ENCODE peak calls at places on chromosomes 5 and 9, in five cellular contexts. T is transverse colon, K is ovary, I is suprapubic skin, X is uterus. C is an unnamed sample.

GRCh38 chr5:103224118-103224893 is 34.3 kb upstream of the MACIR start:
- DNase-seq in K (no peak), T (peak), X (no peak), I (no peak), C (peak)

GRCh38 chr5:176809544-176810083 is 745 bp upstream of the UNC5A start:
- DNase-seq in X (no peak), T (no peak), K (no peak), I (no peak), C (no peak)

GRCh38 chr5:133361922-133362321 is 250.4 kb downstream of the FSTL4 start:
- DNase-seq in I (no peak), X (no peak), T (no peak), K (no peak), C (no peak)

GRCh38 chr9:1460143-1460769 is 410.1 kb downstream of the DMRT2 start:
- DNase-seq in T (peak), K (no peak), X (no peak), I (no peak), C (no peak)

GRCh38 chr5:151480384-151480783 is 33.0 kb downstream of the SLC36A1 start:
- DNase-seq in K (no peak), T (peak), I (no peak), X (no peak), C (no peak)

GRCh38 chr5:72619251-72619650 is 112.0 kb upstream of the ZNF366 start:
- DNase-seq in X (no peak), I (no peak), T (no peak), K (no peak), C (no peak)

GRCh38 chr9:105132576-105132975 is 111.9 kb upstream of the SLC44A1 start:
- DNase-seq in X (no peak), I (no peak), K (no peak), T (no peak), C (no peak)

GRCh38 chr5:173753307-173754168 is 134.6 kb upstream of the CPEB4 start:
- DNase-seq in I (no peak), X (no peak), K (no peak), T (no peak), C (no peak)

GRCh38 chr9:6915635-6916034 is 157.9 kb downstream of the KDM4C start:
- DNase-seq in X (no peak), K (no peak), I (no peak), T (no peak), C (no peak)

GRCh38 chr5:67453526-67453925 is 256.9 kb upstream of the CD180 start:
- DNase-seq in K (no peak), T (no peak), I (no peak), X (no peak), C (no peak)

DNA sequence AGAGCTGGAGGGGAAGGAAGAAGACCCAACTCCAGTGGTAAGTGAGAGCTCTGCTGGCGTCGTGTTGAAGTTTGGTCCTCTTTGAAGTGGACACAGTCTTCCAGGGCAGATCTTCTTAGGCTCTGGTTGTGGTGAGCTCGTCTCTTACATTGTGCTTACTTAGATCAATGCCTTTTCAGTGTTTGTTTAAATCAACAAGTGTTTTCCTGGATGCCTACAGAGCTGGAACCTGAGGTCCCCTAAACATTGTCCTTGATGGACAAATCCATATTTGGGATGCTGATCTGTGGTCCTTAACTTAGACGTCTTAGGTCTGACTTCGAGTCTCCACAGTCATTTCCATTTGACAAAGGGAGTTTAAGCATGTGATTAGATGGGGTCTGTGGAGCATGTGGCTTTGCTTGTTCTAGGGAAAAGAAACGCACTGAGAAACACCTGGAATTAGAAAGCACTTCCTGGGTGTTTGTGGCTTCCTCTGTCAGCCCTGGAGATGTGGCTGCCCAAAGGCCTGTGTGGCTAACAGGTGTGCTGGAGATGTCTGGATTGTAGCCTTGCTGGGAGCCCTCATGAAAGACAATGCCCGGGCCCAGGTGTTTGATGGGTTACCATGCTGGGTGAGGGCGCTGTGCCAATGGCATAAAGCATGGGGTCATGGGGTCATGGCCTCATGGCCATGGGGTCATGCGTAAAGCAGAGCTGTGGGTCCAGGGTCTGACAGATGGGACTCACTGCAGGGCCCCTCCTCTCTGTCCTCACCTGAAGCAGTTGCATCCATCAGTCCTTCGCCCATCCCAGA is 21.4 kb downstream of the ANKRD33B start:
- DNase-seq in K (no peak), I (no peak), X (no peak), T (no peak), C (no peak)
- TF ChIP-seq POLR2A in K (no peak), I (no peak), X (no peak), T (no peak), C (no peak)

GRCh38 chr9:111915425-111915758 is 18.8 kb downstream of the UGCG start:
- DNase-seq in T (no peak), K (no peak), X (no peak), I (no peak), C (no peak)

GRCh38 chr9:111914749-111915424 is 18.3 kb downstream of the UGCG start:
- DNase-seq in K (no peak), X (no peak), T (no peak), I (no peak), C (no peak)

GRCh38 chr9:111917201-111917600 is 20.6 kb downstream of the UGCG start:
- DNase-seq in X (no peak), I (no peak), T (no peak), K (no peak), C (no peak)

GRCh38 chr9:111917980-111918379 is 21.4 kb downstream of the UGCG start:
- DNase-seq in I (no peak), K (no peak), X (no peak), T (no peak), C (no peak)

DNA sequence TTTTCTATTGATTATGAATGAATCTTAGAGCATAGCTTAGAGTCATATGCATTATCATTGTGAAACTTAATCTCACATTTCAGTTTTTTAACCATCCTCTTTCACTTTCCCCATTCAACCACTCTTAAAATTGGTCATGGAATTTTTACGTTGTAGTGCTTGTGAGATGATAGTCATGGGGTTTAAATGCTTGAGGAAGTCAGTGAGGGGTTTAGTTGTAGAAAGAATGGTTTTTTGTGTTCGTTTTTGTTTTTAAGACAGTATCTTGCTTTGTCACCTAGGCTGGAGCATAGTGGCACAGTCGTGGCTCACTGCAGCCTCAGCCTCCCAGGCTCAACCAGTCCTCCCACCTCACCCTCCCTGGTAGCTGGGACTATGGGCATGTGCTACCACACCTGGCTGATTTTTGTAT is 19.6 kb downstream of the UGCG start:
- DNase-seq in K (no peak), X (no peak), I (no peak), T (no peak), C (no peak)
- H3K27ac ChIP-seq in K (no peak), X (no peak), I (no peak), T (peak), C (no peak)

GRCh38 chr9:92327283-92327850 is 1.6 kb downstream of the CENPP start:
- DNase-seq in X (no peak), K (no peak), T (no peak), I (no peak), C (no peak)
- H3K4me3 ChIP-seq in X (no peak), K (no peak), T (no peak), I (no peak), C (no peak)

GRCh38 chr5:178215263-178216002 is 11.1 kb downstream of the HNRNPAB start:
- DNase-seq in X (no peak), I (no peak), T (peak), K (no peak), C (no peak)
- TF ChIP-seq POLR2A in X (no peak), I (no peak), T (peak), K (no peak), C (no peak)

GRCh38 chr5:141518616-141519015 is 29.7 kb downstream of the PCDHGC5 start:
- DNase-seq in I (no peak), K (no peak), T (no peak), X (no peak), C (no peak)

GRCh38 chr5:141521244-141521781 is 32.4 kb downstream of the PCDHGC5 start:
- DNase-seq in X (no peak), K (no peak), I (no peak), T (peak), C (no peak)

GRCh38 chr5:141517321-141517720 is 28.4 kb downstream of the PCDHGC5 start:
- DNase-seq in X (no peak), K (no peak), T (no peak), I (no peak), C (no peak)

GRCh38 chr5:141517902-141518610 is 29.2 kb downstream of the PCDHGC5 start:
- DNase-seq in X (no peak), T (no peak), K (no peak), I (no peak), C (no peak)

GRCh38 chr5:141519605-141520288 is 30.9 kb downstream of the PCDHGC5 start:
- DNase-seq in K (no peak), X (no peak), T (no peak), I (no peak), C (no peak)
- H3K27ac ChIP-seq in K (no peak), X (no peak), T (peak), I (peak), C (peak)

GRCh38 chr5:17212996-17213395 is 4.4 kb upstream of the BASP1 start:
- DNase-seq in K (no peak), I (no peak), X (no peak), T (no peak), C (no peak)

GRCh38 chr5:17216176-17216973 is 1.1 kb upstream of the BASP1 start:
- DNase-seq in K (peak), X (peak), T (peak), I (peak), C (peak)

GRCh38 chr5:17212210-17212609 is 5.2 kb upstream of the BASP1 start:
- DNase-seq in T (no peak), I (no peak), X (no peak), K (no peak), C (no peak)

GRCh38 chr5:17216974-17217325 is 481 bp upstream of the BASP1 start:
- DNase-seq in T (no peak), I (no peak), X (peak), K (peak), C (no peak)

GRCh38 chr5:17213938-17214337 is 3.5 kb upstream of the BASP1 start:
- DNase-seq in K (no peak), X (no peak), I (no peak), T (no peak), C (no peak)
- H3K4me3 ChIP-seq in K (no peak), X (no peak), I (no peak), T (no peak), C (no peak)

GRCh38 chr9:127929044-127929979 is 1.3 kb downstream of the PIP5KL1 start:
- DNase-seq in I (no peak), X (no peak), T (no peak), K (no peak), C (no peak)

GRCh38 chr9:127927457-127928231 is 2.9 kb downstream of the PIP5KL1 start:
- DNase-seq in K (no peak), I (no peak), T (peak), X (no peak), C (peak)

GRCh38 chr9:127928232-127929043 is 2.1 kb downstream of the PIP5KL1 start:
- DNase-seq in X (no peak), K (no peak), T (no peak), I (no peak), C (no peak)

GRCh38 chr9:127931092-127931881 is 710 bp upstream of the PIP5KL1 start:
- DNase-seq in X (no peak), K (no peak), T (no peak), I (no peak), C (peak)

DNA sequence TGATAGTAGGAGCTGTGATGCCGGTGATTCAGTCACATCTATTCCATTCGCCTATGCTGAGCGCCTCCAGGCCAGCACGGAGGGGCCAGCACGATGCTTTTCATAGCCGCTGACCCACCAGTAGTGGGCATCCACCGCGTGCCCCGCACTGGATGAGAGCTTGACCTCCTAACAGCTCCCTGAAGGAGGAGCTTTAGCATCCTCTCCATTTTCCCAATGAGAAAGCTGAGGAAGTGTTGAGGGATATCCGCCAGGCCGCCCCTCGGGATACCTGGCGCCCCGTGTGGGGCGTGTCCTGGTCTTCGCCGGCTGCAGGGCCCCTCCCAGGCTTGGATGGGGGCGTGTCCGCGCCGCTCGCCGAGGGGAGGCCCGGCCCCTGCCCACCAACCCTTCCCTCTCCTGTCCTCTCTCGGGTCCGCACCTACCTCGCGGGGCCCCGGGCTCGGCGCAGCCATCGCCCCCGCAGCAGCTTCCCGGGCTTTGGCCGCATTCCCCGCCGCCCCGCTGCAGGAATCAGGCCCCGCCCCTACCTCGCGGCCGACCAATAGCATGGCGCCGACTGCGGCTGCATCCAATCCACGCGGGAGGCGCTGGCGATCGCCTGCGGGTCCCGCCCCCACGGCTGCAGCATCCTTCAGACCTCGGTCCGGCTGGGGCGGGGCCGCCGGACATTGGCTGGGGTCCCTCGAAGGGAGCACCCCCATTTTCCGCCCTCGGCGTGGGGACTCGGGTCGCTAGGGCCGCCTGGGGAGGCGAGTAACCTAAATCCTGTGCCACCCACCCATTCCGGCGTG is at the start of gene PIP5KL1:
- DNase-seq in K (peak), X (peak), I (peak), T (peak), C (peak)
- TF ChIP-seq POLR2A in K (no peak), X (no peak), I (no peak), T (no peak), C (no peak)

GRCh38 chr5:73983661-73984060 is 357.7 kb downstream of the ARHGEF28 start:
- DNase-seq in I (no peak), T (no peak), X (no peak), K (no peak), C (no peak)

GRCh38 chr5:73985145-73985544 is 359.1 kb downstream of the ARHGEF28 start:
- DNase-seq in T (no peak), X (no peak), I (no peak), K (no peak), C (peak)

GRCh38 chr5:73989956-73990355 is 364.0 kb downstream of the ARHGEF28 start:
- DNase-seq in I (no peak), T (no peak), K (no peak), X (no peak), C (no peak)

GRCh38 chr5:73986729-73987128 is 360.7 kb downstream of the ARHGEF28 start:
- DNase-seq in I (no peak), X (no peak), T (no peak), K (no peak), C (no peak)

GRCh38 chr5:73987915-73988314 is 361.9 kb downstream of the ARHGEF28 start:
- DNase-seq in X (no peak), K (no peak), T (no peak), I (no peak), C (no peak)
- H3K27ac ChIP-seq in X (no peak), K (no peak), T (no peak), I (no peak), C (no peak)

GRCh38 chr5:35811108-35811741 is 45.5 kb upstream of the IL7R start:
- DNase-seq in X (no peak), I (no peak), K (no peak), T (no peak), C (no peak)
- H3K4me3 ChIP-seq in X (no peak), I (no peak), K (no peak), T (no peak), C (no peak)

C was measured in upper lobe of left lung.